ENCODE peak calls at places on chromosomes 13 and 19, in seven cellular contexts. X is AG04450, D is left ventricle myocardium inferior, O is astrocyte of the spinal cord, A is RWPE1, T is HFFc6, Q is heart right ventricle. N is an unnamed sample.

GRCh38 chr13:51781246-51782022 is 22.5 kb downstream of the DHRS12 start:
- DNase-seq in X (no peak), O (peak; percentile 44), A (peak; percentile 34), Q (no peak), D (no peak), T (no peak), N (no peak)

GRCh38 chr13:57128909-57129308 is 11.8 kb upstream of the PRR20A start:
- DNase-seq in O (no peak), D (no peak), Q (no peak), A (no peak), X (no peak), T (no peak), N (no peak)

GRCh38 chr13:42880241-42880640 is 98.9 kb downstream of the FAM216B start:
- DNase-seq in X (no peak), O (no peak), A (no peak), D (no peak), T (no peak), Q (peak; percentile 33), N (no peak)

GRCh38 chr13:53112522-53112921 is 83.9 kb downstream of the OLFM4 start:
- DNase-seq in D (no peak), X (no peak), O (no peak), T (no peak), A (no peak), Q (no peak), N (no peak)

GRCh38 chr13:41107584-41108014 is 25.0 kb downstream of the KBTBD6 start:
- DNase-seq in X (no peak), O (no peak), Q (no peak), D (no peak), A (no peak), T (no peak), N (no peak)

GRCh38 chr19:54315956-54316355 is 3.0 kb upstream of the LILRA5 start:
- DNase-seq in D (no peak), T (no peak), A (no peak), X (no peak), O (no peak), Q (no peak), N (no peak)

GRCh38 chr13:113654591-113655357 is 3.2 kb downstream of the ATP4B start:
- DNase-seq in Q (no peak), D (peak; percentile 13), X (no peak), T (no peak), O (no peak), A (no peak), N (no peak)

GRCh38 chr13:51091839-51092238 is 19.2 kb downstream of the C13orf42 start:
- DNase-seq in O (no peak), D (no peak), A (no peak), T (no peak), Q (no peak), X (no peak), N (no peak)

GRCh38 chr13:24684600-24684998 is 4.4 kb downstream of the ATP12A start:
- DNase-seq in X (no peak), O (peak; percentile 40), A (no peak), T (no peak), D (no peak), Q (no peak), N (no peak)

GRCh38 chr13:75220238-75220542 is 261.8 kb downstream of the TBC1D4 start:
- DNase-seq in X (no peak), Q (no peak), T (no peak), D (no peak), A (no peak), O (no peak), N (no peak)

DNA sequence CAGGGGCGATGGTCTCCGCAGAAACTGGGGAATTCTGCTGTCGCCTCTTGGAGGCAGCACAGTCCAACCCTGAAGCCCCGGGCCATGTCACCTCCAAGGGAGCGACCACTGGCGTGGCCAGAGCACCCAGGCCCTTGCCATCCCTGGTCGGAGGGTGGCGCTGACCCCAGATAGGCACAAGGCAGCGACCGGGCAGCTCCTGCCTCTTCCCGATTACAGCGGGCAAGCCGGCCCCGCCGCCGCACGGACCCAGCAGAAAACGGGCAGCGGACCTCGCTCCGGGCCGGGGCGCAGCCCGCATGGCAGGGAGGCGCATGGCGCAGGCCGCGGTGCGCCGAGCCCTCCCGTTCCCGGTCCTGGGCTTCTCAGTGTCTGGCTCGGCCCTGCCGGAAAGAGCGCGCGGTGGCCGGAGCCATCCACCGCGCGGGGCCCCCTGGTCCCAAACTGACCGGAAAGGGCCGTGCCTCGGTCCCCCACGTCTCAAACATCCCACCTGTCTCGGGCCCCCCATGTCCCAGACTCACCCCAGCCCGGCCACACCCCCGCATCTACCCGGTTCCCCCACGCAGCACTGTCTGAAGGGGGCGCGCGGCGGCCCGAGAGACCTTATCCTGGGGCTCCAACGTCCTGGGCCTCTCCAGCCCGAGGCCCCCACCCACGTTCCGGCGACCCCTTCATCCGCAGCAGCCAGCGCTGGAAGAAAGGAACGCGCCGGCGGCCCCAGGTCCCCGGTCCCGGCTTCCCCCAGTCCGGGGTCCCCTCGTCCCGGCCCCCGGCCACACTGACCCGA is 725 bp downstream of the CERS1 start:
- DNase-seq in Q (no peak), T (peak; percentile 13), D (no peak), O (peak; percentile 22), A (peak; percentile 49), X (no peak), N (no peak)
- TF ChIP-seq CTCF in Q (peak; percentile 22), T (peak; percentile 70), D (peak; percentile 39), O (peak; percentile 48), A (peak; percentile 54), X (peak; percentile 32), N (peak; percentile 42)

GRCh38 chr13:40016953-40017660 is 361.6 kb downstream of the COG6 start:
- DNase-seq in O (no peak), X (no peak), Q (no peak), T (no peak), D (no peak), A (no peak), N (no peak)
- TF ChIP-seq CTCF in O (no peak), X (no peak), Q (no peak), T (no peak), D (no peak), A (no peak), N (no peak)

DNA sequence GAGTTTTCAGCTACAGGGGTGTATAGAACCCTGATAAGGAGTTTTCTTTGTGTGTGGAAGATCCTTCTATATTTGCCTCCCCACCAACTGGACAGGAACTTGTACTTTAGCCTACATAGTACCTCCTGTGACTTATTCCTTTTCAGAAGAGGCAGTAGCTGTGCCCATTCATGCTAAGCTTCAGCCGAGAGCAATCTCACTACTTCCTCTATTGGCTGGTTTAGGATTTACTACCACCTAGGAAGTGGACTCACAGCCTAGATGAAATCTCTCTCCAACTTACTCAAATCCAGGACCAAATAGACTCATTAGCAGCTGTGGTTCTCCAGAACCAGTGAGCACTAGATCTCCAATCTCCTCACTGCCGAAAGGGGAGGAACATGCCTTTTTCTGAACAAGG is 2.3 kb upstream of the REX1BD start:
- DNase-seq in O (no peak), X (no peak), T (no peak), D (no peak), A (no peak), Q (no peak), N (no peak)
- TF ChIP-seq CTCF in O (no peak), X (peak; percentile 13), T (peak; percentile 21), D (no peak), A (no peak), Q (no peak), N (no peak)

DNA sequence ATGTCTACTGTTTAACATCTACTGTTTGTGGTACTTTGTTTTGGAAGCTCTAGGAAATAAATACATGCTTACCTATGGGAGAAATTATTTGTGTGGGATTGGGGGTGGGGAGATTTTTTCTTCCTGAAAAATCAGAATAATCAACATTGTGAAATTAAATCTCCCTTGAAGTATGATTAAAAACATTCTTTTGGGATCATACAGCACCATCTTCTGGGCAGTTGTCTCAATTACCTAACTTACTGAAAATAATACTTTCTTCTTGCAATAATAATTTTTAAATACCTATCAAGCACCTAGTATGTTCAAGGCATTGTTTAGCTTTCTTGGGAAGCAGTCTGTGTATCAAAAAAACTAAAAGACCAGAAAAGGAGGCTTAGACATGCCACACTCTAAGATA is 576.5 kb upstream of the ARGLU1 start:
- DNase-seq in D (no peak), Q (no peak), O (peak; percentile 13), T (no peak), A (no peak), X (no peak), N (no peak)
- TF ChIP-seq CTCF in D (peak; percentile 36), Q (peak; percentile 23), O (peak; percentile 22), T (peak; percentile 48), A (no peak), X (peak; percentile 29), N (no peak)

GRCh38 chr19:12545267-12545666 is 6.0 kb downstream of the ZNF564 start:
- DNase-seq in Q (no peak), A (no peak), D (no peak), X (no peak), T (no peak), O (no peak), N (no peak)
- TF ChIP-seq CTCF in Q (no peak), A (no peak), D (no peak), X (no peak), T (no peak), O (no peak), N (no peak)

GRCh38 chr19:29014857-29015436 is 198.0 kb downstream of the UQCRFS1 start:
- DNase-seq in X (no peak), O (no peak), T (peak; percentile 2), Q (no peak), A (no peak), D (no peak), N (no peak)
- TF ChIP-seq CTCF in X (no peak), O (no peak), T (peak; percentile 36), Q (no peak), A (no peak), D (no peak), N (no peak)

GRCh38 chr19:29212614-29213573 is at the start of gene UQCRFS1:
- DNase-seq in X (peak; percentile 69), D (peak; percentile 95), T (peak; percentile 91), Q (peak; percentile 94), O (peak; percentile 93), A (peak; percentile 82), N (peak; percentile 74)
- TF ChIP-seq CTCF in X (no peak), D (no peak), T (no peak), Q (no peak), O (peak; percentile 1), A (no peak), N (no peak)

DNA sequence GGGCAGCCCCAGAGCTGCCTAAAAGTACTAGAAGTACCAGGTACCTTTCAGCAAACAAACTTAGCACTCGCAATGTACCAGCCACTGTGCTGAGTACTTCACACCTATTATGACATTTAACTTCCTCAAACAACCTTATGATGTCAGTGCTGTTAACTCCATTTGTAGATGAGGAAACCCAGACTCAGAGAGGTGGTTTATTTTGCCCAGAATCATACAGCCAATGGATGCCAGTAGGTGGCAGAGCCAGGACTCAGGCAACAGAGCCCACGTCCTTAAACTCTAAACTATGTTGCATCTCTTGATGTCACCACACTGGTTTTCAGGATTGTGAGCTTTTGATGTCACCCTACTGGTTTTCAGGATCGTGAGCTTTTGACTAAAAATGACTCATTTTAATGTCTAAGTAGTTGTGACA is 78.9 kb downstream of the FLT1 start:
- DNase-seq in O (no peak), D (no peak), X (no peak), Q (no peak), A (no peak), T (no peak), N (no peak)
- TF ChIP-seq CTCF in O (no peak), D (no peak), X (no peak), Q (no peak), A (no peak), T (peak; percentile 28), N (no peak)

GRCh38 chr19:860481-861098 is 1.1 kb downstream of the CFD start:
- DNase-seq in D (peak; percentile 76), X (peak; percentile 50), O (peak; percentile 37), A (peak; percentile 56), T (peak; percentile 23), Q (no peak), N (peak; percentile 51)
- TF ChIP-seq CTCF in D (peak; percentile 33), X (no peak), O (peak; percentile 19), A (peak; percentile 21), T (peak; percentile 59), Q (peak; percentile 19), N (no peak)

GRCh38 chr19:31113250-31113685 is 236.0 kb downstream of the TSHZ3 start:
- DNase-seq in Q (no peak), D (no peak), T (peak; percentile 79), X (no peak), O (peak; percentile 27), A (no peak), N (no peak)
- TF ChIP-seq CTCF in Q (no peak), D (no peak), T (no peak), X (no peak), O (no peak), A (no peak), N (no peak)